ENCODE peak calls at places on chromosomes 4 and X, in four cellular contexts. H, B, R and Q are unnamed samples. For H3K36me3, the result is how much of the 10 kb centered on the place peaks cover.

GRCh38 chr4:163107754-163108153 is 58.9 kb downstream of the NAF1 start:
- DNase-seq in H (no peak), B (no peak), R (no peak), Q (no peak)

GRCh38 chr4:147515220-147515936 is 34.5 kb downstream of the EDNRA start:
- DNase-seq in H (no peak), B (no peak), R (no peak), Q (no peak)

GRCh38 chrX:147342197-147342596 is 527.7 kb upstream of the CXorf51A start:
- DNase-seq in H (no peak), B (no peak), R (no peak), Q (no peak)

GRCh38 chr4:92305878-92306520 is 2.2 kb downstream of the GRID2 start:
- DNase-seq in H (no peak), B (peak), R (no peak), Q (no peak)

GRCh38 chrX:145825896-145826295 is 8.3 kb downstream of the SLITRK2 start:
- DNase-seq in H (no peak), B (peak), R (no peak), Q (no peak)

GRCh38 chrX:90617710-90618325 is 696.1 kb downstream of the TGIF2LX start:
- DNase-seq in H (no peak), B (no peak), R (no peak), Q (no peak)

GRCh38 chrX:107429090-107429489 is 20.4 kb upstream of the FRMPD3 start:
- DNase-seq in H (no peak), B (peak), R (peak), Q (no peak)

GRCh38 chrX:134369576-134369975 is 90.4 kb upstream of the HPRT1 start:
- DNase-seq in H (no peak), B (peak), R (no peak), Q (no peak)

GRCh38 chr4:176921256-176921655 is 128.5 kb upstream of the VEGFC start:
- DNase-seq in H (no peak), B (no peak), R (no peak), Q (no peak)

GRCh38 chr4:81116571-81116970 is 86.1 kb downstream of the BMP3 start:
- DNase-seq in H (no peak), B (no peak), R (no peak), Q (no peak)

GRCh38 chrX:45807572-45808425 is 607.1 kb upstream of the DIPK2B start:
- DNase-seq in H (no peak), B (peak), R (no peak), Q (no peak)

GRCh38 chr4:142530724-142531123 is 315.4 kb downstream of the INPP4B start:
- DNase-seq in H (no peak), B (peak), R (no peak), Q (no peak)

GRCh38 chrX:46477435-46477834 is 67.8 kb downstream of the ZNF674 start:
- DNase-seq in H (no peak), B (no peak), R (no peak), Q (no peak)

GRCh38 chrX:131762802-131763234 is 218.9 kb downstream of the OR13H1 start:
- DNase-seq in H (no peak), B (no peak), R (no peak), Q (peak)

GRCh38 chr4:68372588-68372987 is 22.7 kb upstream of the YTHDC1 start:
- DNase-seq in H (no peak), B (no peak), R (no peak), Q (no peak)

GRCh38 chrX:154411981-154412340 is 622 bp downstream of the TAFAZZIN start:
- DNase-seq in H (peak), B (peak), R (peak), Q (peak)

GRCh38 chr4:24419147-24420034 is 165.0 kb downstream of the DHX15 start:
- DNase-seq in H (peak), B (peak), R (peak), Q (peak)

DNA sequence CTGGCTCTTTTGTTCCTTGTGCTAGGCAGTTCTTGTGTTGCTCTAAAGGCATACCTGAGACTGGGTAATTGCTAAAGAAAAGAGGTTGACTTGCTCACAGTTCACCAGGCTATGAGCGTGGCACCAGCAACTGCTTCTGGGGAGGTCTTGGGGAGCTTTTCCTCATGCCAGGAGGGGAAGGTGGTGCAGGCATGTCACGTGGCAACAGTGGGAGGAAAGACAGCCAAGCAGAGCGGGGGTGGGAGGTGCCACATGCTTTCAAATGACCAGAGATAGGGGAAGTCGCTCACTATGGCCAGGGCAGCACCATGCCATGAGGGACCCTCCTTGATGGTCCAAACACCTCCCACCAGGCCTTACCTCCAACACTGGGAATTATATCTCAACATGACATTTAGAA is 4.7 kb downstream of the MAGEB17 start:
- DNase-seq in H (no peak), B (no peak), R (no peak), Q (no peak)
- H3K36me3 ChIP-seq in H (under half), B (under half), R (under half), Q (under half)

DNA sequence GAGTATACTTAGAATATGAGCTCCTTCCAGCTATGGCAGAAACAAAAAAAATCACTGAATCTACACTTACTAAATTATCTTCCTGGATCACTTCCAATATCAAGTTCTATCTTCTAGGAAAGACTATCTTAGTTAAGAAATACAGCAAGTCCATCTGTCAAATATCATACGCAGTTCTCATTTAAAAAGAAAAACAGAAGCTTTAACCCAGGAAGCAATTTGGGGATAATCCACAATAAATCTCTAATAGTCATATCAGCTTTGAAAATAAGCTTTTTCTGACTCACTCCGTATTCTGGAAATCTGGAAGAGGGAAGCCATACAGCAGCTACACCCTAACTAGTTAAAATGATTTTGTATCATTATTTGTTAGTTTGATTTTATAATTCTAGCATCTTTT is 37.2 kb downstream of the NFXL1 start:
- DNase-seq in H (no peak), B (no peak), R (no peak), Q (no peak)
- H3K36me3 ChIP-seq in H (under half), B (half or more), R (half or more), Q (under half)

GRCh38 chr4:80092088-80092487 is 19.1 kb upstream of the ANTXR2 start:
- DNase-seq in H (no peak), B (no peak), R (no peak), Q (no peak)
- H3K36me3 ChIP-seq in H (under half), B (under half), R (under half), Q (under half)

GRCh38 chr4:100988876-100989275 is 358.4 kb downstream of the PPP3CA start:
- DNase-seq in H (no peak), B (no peak), R (no peak), Q (no peak)
- H3K36me3 ChIP-seq in H (under half), B (under half), R (under half), Q (under half)

GRCh38 chr4:184423003-184423686 is 51.2 kb downstream of the IRF2 start:
- DNase-seq in H (no peak), B (no peak), R (no peak), Q (no peak)
- H3K36me3 ChIP-seq in H (under half), B (under half), R (half or more), Q (under half)

DNA sequence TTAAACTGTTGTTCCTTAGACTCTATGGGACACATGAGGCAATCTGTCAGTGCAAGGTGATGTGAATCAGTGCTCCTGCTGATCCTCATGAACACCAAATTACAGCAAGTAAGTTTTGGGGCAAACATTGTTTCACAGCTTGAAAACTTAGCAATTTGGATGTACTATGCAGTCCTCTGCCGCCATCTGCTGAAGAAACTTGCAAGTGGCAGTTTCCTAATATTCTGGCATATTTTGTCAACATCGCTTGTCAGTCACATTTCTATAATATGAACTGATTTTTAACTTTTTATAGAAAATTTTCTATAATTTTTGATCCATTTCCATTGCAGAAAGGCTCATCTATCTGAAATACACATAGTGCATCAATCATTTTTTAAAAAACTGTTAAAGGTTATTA is 56.3 kb downstream of the ZAR1 start:
- DNase-seq in H (no peak), B (peak), R (no peak), Q (no peak)
- H3K36me3 ChIP-seq in H (under half), B (half or more), R (half or more), Q (half or more)

GRCh38 chr4:83408958-83409357 is 46.7 kb downstream of the HELQ start:
- DNase-seq in H (no peak), B (no peak), R (no peak), Q (no peak)
- H3K36me3 ChIP-seq in H (under half), B (under half), R (under half), Q (under half)